ENCODE peak calls at places on chromosomes 6 and 20, in nine cellular contexts. Q is fibroblast of gingiva; T is PC-3; V is HL-60; O is H9; F is activated T-helper 1 cell treated with Interleukin-2 at 50 U/mL for 16 hours; S is AG09309; I is stimulated activated naive CD4-positive, alpha-beta T cell treated with Interleukin-2 at 50 U/mL for 16 hours; A is OCI-LY7. K is an unnamed sample.
A peak's percentile ranks its signal among the peaks of the same experiment; 100 is the strongest.

GRCh38 chr6:73586416-73586974 is 65.7 kb upstream of the EEF1A1 start:
- DNase-seq in Q (peak; percentile 26), T (no peak), V (no peak), O (no peak), F (no peak), S (peak; percentile 16), I (no peak), A (no peak), K (peak; percentile 26)

GRCh38 chr6:130677312-130677711 is 149.9 kb upstream of the SMLR1 start:
- DNase-seq in Q (no peak), T (no peak), V (no peak), O (no peak), F (no peak), S (no peak), I (no peak), A (no peak), K (no peak)

GRCh38 chr20:34512955-34513419 is 3.2 kb upstream of the DYNLRB1 start:
- DNase-seq in Q (no peak), T (peak; percentile 21), V (no peak), O (no peak), F (no peak), S (no peak), I (no peak), A (no peak), K (no peak)

GRCh38 chr20:63377256-63378114 is 16.3 kb upstream of the CHRNA4 start:
- DNase-seq in Q (no peak), T (no peak), V (no peak), O (peak; percentile 62), F (no peak), S (no peak), I (no peak), A (no peak), K (no peak)

GRCh38 chr6:157885211-157885788 is 62.3 kb downstream of the SNX9 start:
- DNase-seq in Q (no peak), T (no peak), V (no peak), O (no peak), F (no peak), S (no peak), I (peak; percentile 28), A (no peak), K (no peak)

GRCh38 chr20:47099749-47100515 is 205.3 kb downstream of the EYA2 start:
- DNase-seq in Q (peak; percentile 87), T (peak; percentile 31), V (no peak), O (no peak), F (no peak), S (no peak), I (no peak), A (no peak), K (no peak)

GRCh38 chr20:51622004-51622874 is 79.7 kb upstream of the NFATC2 start:
- DNase-seq in Q (no peak), T (peak; percentile 95), V (no peak), O (no peak), F (no peak), S (no peak), I (no peak), A (no peak), K (no peak)

GRCh38 chr20:2006452-2007381 is 12.9 kb upstream of the PDYN start:
- DNase-seq in Q (peak; percentile 24), T (peak; percentile 49), V (peak; percentile 51), O (peak; percentile 58), F (no peak), S (peak; percentile 73), I (peak; percentile 7), A (peak; percentile 52), K (no peak)

GRCh38 chr6:35272005-35272404 is 12.5 kb downstream of the ZNF76 start:
- DNase-seq in Q (no peak), T (no peak), V (no peak), O (no peak), F (no peak), S (no peak), I (no peak), A (no peak), K (no peak)

GRCh38 chr20:3995067-3995748 is 20.1 kb downstream of the RNF24 start:
- DNase-seq in Q (no peak), T (peak; percentile 36), V (no peak), O (no peak), F (no peak), S (no peak), I (peak; percentile 3), A (no peak), K (peak; percentile 64)